ENCODE peak calls at places on chromosomes 16 and 17, in seven cellular contexts. E is fibroblast of pulmonary artery, D is endodermal cell, M is lung, U is Panc1, Y is colonic mucosa, O is BJ. J is an unnamed sample.
A peak's percentile ranks its signal among the peaks of the same experiment; 100 is the strongest.

GRCh38 chr17:58630883-58631522 is 60.8 kb downstream of the TEX14 start:
- DNase-seq in Y (peak; percentile 26), O (no peak), U (no peak), D (peak; percentile 95), E (no peak), M (peak; percentile 32), J (no peak)

GRCh38 chr17:8162232-8162996 is at the start of gene VAMP2:
- DNase-seq in D (peak; percentile 91), U (no peak), Y (peak; percentile 78), O (no peak), E (peak; percentile 70), M (peak; percentile 75), J (no peak)

GRCh38 chr17:73255671-73256181 is 6.0 kb downstream of the CPSF4L start:
- DNase-seq in M (no peak), Y (peak; percentile 51), E (peak; percentile 37), D (peak; percentile 94), O (no peak), U (peak; percentile 56), J (no peak)

GRCh38 chr16:77876776-77877175 is 88.4 kb downstream of the VAT1L start:
- DNase-seq in U (no peak), M (no peak), E (no peak), O (no peak), D (no peak), Y (no peak), J (no peak)

GRCh38 chr16:84518804-84519341 is 14.4 kb upstream of the MEAK7 start:
- DNase-seq in D (no peak), U (no peak), M (no peak), E (no peak), Y (peak; percentile 63), O (no peak), J (no peak)

GRCh38 chr17:50961282-50962220 is 95.4 kb upstream of the TOB1 start:
- DNase-seq in U (no peak), Y (no peak), M (no peak), O (no peak), D (peak; percentile 33), E (no peak), J (no peak)

GRCh38 chr16:70428178-70428998 is 10.5 kb downstream of the ST3GAL2 start:
- DNase-seq in M (peak; percentile 92), D (peak; percentile 94), Y (peak; percentile 96), U (peak; percentile 71), E (peak; percentile 98), O (peak; percentile 68), J (peak; percentile 74)

GRCh38 chr16:55562936-55563335 is 3.5 kb upstream of the CAPNS2 start:
- DNase-seq in E (peak; percentile 57), M (no peak), U (no peak), Y (no peak), D (no peak), O (no peak), J (no peak)

GRCh38 chr16:83561876-83562275 is 245.9 kb upstream of the HSBP1 start:
- DNase-seq in O (no peak), D (peak; percentile 68), U (no peak), M (no peak), E (peak; percentile 50), Y (no peak), J (no peak)

GRCh38 chr17:77840156-77840555 is 118.3 kb upstream of the TNRC6C start:
- DNase-seq in D (no peak), O (no peak), E (peak; percentile 50), Y (no peak), M (no peak), U (no peak), J (no peak)

GRCh38 chr17:66542183-66542966 is 240.0 kb downstream of the PRKCA start:
- DNase-seq in M (no peak), O (no peak), D (no peak), U (no peak), E (peak; percentile 70), Y (no peak), J (no peak)

GRCh38 chr17:2395258-2396170 is 5.3 kb downstream of the MNT start:
- DNase-seq in E (peak; percentile 36), D (peak; percentile 83), O (no peak), Y (peak; percentile 66), U (no peak), M (peak; percentile 63), J (no peak)

GRCh38 chr17:65389956-65390355 is 171.5 kb downstream of the AXIN2 start:
- DNase-seq in U (no peak), Y (no peak), O (peak; percentile 33), M (peak; percentile 32), E (peak; percentile 17), D (no peak), J (no peak)

GRCh38 chr16:82384017-82384416 is 214.0 kb upstream of the MPHOSPH6 start:
- DNase-seq in Y (no peak), O (no peak), D (no peak), M (no peak), U (no peak), E (no peak), J (no peak)

GRCh38 chr16:29151317-29151716 is 166.5 kb downstream of the LAT start:
- DNase-seq in Y (no peak), D (no peak), U (no peak), E (no peak), M (no peak), O (no peak), J (no peak)

GRCh38 chr17:78789663-78790181 is 7.6 kb upstream of the CYTH1 start:
- DNase-seq in D (no peak), E (peak; percentile 63), Y (peak; percentile 93), O (peak; percentile 36), U (no peak), M (peak; percentile 79), J (no peak)

GRCh38 chr17:43949777-43950176 is 4.0 kb downstream of the PYY start:
- DNase-seq in E (no peak), D (peak; percentile 47), Y (no peak), U (no peak), O (no peak), M (no peak), J (no peak)

GRCh38 chr17:75749545-75750389 is 15.2 kb downstream of the GALK1 start:
- DNase-seq in D (peak; percentile 98), M (peak; percentile 88), Y (peak; percentile 87), E (peak; percentile 75), U (peak; percentile 43), O (no peak), J (no peak)

GRCh38 chr17:36856921-36857381 is 80.3 kb upstream of the LHX1 start:
- DNase-seq in O (no peak), E (no peak), D (no peak), Y (no peak), M (no peak), U (no peak), J (no peak)

GRCh38 chr16:2184962-2185361 is 11.4 kb downstream of the CASKIN1 start:
- DNase-seq in M (no peak), O (no peak), U (no peak), Y (no peak), D (no peak), E (no peak), J (no peak)

DNA sequence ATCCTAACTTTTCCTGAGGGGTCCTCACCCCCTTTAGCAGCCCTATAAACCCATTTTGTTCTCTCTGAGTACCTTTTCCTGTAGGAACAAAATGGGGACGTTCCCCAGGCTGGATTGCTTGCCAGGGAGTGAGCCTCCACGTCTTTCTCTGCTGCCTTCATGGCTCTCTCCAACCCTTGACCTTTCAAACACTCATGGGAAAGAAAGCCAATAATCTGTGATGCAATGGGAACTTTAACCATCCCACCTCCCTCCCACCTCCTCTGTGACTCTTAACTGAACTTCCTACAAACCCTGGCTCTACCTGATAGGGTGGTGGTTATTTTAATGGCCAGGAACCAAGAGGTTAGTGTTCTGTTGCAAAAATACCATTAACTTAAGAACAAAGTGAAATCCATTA is 2.8 kb downstream of the PIPOX start:
- DNase-seq in E (no peak), Y (no peak), M (no peak), D (no peak), O (no peak), U (no peak), J (no peak)
- H3K4me3 ChIP-seq in E (no peak overlapping the region), Y (no peak overlapping the region), M (no peak overlapping the region), D (no peak overlapping the region), O (no peak overlapping the region), U (no peak overlapping the region), J (no peak overlapping the region)

DNA sequence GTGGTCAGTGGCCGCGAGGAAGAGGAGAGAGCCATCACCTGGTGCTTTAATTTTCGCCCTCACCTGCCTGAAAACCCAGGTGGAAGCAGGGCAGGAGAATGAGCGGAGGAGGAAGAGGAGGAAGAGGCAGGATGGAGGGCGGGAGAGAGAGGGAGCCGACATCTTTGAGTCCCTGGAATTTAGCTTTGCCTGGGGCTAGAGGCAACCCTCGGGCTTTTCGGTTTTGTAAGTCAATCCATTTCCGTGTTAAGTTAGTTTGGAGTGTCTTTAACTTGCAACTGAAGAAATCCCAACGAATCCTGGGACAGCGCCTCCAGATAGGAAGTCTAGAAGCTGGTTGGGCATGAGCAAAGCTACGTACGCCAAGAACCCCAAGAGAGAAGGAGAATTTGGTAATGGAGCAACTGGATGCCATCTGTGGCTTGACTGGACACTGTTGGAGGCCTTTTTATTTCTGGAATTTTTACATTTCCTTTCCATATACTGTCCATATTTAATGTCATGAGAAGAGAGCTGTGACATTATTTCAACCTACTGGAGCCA is 36.9 kb upstream of the ATP2A3 start:
- DNase-seq in U (no peak), E (no peak), D (no peak), Y (no peak), M (no peak), O (no peak), J (no peak)
- H3K4me3 ChIP-seq in U (no peak overlapping the region), E (no peak overlapping the region), D (no peak overlapping the region), Y (no peak overlapping the region), M (no peak overlapping the region), O (no peak overlapping the region), J (no peak overlapping the region)

DNA sequence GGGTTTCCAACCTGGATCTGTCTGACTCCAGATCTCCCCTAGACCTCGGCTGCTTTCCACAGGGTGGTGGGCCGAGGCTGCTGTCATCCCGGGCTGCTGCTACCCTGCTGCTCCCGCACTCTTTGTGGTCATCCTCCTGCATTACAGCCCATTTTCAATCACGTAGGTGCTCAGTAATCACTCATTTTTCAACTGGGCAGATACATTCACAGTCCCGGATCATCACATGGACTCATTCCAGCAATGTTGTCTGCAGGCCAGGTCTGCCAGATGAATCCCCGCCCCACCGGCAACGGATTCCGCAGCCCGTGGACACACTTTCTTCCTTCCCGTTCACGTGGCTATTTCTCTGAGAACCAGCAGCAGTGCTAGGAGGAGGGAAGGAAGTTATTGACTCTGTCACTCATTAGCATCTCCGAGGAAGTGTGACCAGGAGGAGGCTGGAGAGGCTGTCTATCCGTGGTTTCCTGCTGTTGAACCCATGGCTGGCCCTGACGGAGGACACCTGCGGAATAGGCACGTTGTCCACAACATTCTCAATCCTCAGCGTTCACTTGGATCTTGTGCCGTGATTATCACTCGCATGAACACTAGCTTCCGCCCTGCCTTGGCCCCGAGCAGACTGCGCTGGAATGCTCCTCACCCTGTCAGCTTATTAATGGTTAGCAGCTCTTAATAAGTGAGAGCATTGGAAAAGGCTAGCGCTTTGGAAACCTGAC is 14.7 kb upstream of the ZCCHC14 start:
- DNase-seq in M (no peak), E (peak; percentile 21), Y (no peak), D (no peak), U (no peak), O (no peak), J (peak; percentile 46)
- H3K4me3 ChIP-seq in M (no peak overlapping the region), E (no peak overlapping the region), Y (no peak overlapping the region), D (no peak overlapping the region), U (no peak overlapping the region), O (no peak overlapping the region), J (peak overlapping the region; percentile 38)

DNA sequence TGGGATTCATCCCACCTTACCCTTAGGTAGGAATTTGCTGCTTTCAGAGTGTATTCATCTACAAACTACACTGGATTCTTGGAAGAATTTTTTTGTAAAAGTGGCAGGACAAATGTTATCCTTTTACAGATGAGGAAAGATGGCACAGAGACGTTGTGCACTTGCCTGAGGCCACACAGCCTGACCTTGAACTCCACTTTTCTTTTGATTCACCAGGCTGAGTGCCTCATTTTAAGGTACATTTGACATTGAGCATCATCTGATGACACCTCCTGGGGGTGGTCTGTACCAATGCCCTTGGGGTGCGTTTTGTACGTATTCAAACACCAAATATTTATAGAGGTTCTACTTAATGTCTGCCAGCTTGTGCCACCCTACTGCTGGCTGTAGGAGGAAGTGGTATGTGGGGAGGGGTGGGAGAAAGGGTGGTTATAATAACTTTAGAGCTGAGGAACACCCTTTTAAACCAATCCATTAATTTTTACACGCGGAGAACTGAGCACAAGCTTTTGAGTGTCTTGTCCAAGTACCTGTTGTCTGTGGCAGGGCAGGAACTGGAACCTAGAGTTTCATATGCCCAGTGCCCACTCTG is 29.1 kb downstream of the HS3ST3B1 start:
- DNase-seq in Y (no peak), M (no peak), U (no peak), E (no peak), O (no peak), D (no peak), J (no peak)
- H3K4me3 ChIP-seq in Y (no peak overlapping the region), M (no peak overlapping the region), U (no peak overlapping the region), E (no peak overlapping the region), O (no peak overlapping the region), D (no peak overlapping the region), J (no peak overlapping the region)

J was measured in epithelial cell of proximal tubule.